ENCODE peak calls at places on chromosomes 6 and 20, in six cellular contexts. W, J, G, I, Q and D are unnamed samples.

GRCh38 chr6:21582651-21583050 is 10.9 kb upstream of the SOX4 start:
- DNase-seq in J (no peak), I (no peak), Q (no peak), G (no peak), W (no peak), D (no peak)

GRCh38 chr6:19554356-19555225 is 282.6 kb upstream of the ID4 start:
- DNase-seq in Q (no peak), W (no peak), J (no peak), G (no peak), I (no peak), D (no peak)

GRCh38 chr6:37018152-37019064 is 13.0 kb downstream of the FGD2 start:
- DNase-seq in W (peak), Q (peak), I (peak), G (peak), J (peak), D (peak)

GRCh38 chr20:61166324-61166723 is 85.7 kb upstream of the CDH4 start:
- DNase-seq in W (no peak), J (no peak), I (no peak), G (no peak), Q (no peak), D (no peak)

GRCh38 chr6:3277851-3278416 is 19.2 kb downstream of the PSMG4 start:
- DNase-seq in W (no peak), J (no peak), G (no peak), I (no peak), Q (no peak), D (no peak)

GRCh38 chr6:56513631-56514030 is 129.1 kb downstream of the DST start:
- DNase-seq in I (no peak), G (no peak), Q (no peak), W (no peak), J (no peak), D (no peak)

GRCh38 chr6:42627674-42628073 is 63.8 kb downstream of the UBR2 start:
- DNase-seq in G (no peak), Q (no peak), I (no peak), J (no peak), W (no peak), D (no peak)

GRCh38 chr6:16758163-16758975 is 2.9 kb downstream of the ATXN1 start:
- DNase-seq in J (no peak), G (no peak), W (no peak), I (no peak), Q (no peak), D (no peak)

GRCh38 chr6:136747538-136747937 is 44.7 kb downstream of the MAP3K5 start:
- DNase-seq in J (no peak), Q (no peak), G (no peak), I (no peak), W (no peak), D (no peak)

GRCh38 chr6:144377586-144377985 is 92.5 kb downstream of the UTRN start:
- DNase-seq in Q (no peak), W (no peak), I (no peak), J (no peak), G (no peak), D (no peak)

GRCh38 chr20:51095755-51096509 is 73.0 kb upstream of the KCNG1 start:
- DNase-seq in W (no peak), Q (no peak), I (no peak), J (no peak), G (no peak), D (no peak)

GRCh38 chr6:82507112-82507511 is 143.5 kb downstream of the TPBG start:
- DNase-seq in I (no peak), J (no peak), Q (no peak), W (no peak), G (no peak), D (no peak)

GRCh38 chr20:17693534-17694001 is 6.2 kb upstream of the BANF2 start:
- DNase-seq in J (no peak), I (no peak), G (no peak), Q (no peak), W (no peak), D (no peak)

GRCh38 chr6:2166717-2167116 is 78.7 kb downstream of the GMDS start:
- DNase-seq in G (no peak), I (no peak), J (no peak), Q (no peak), W (no peak), D (no peak)

GRCh38 chr6:45741437-45742166 is 274.1 kb downstream of the CLIC5 start:
- DNase-seq in J (peak), Q (no peak), W (no peak), G (no peak), I (no peak), D (no peak)

GRCh38 chr6:135750081-135750480 is 101.4 kb upstream of the PDE7B start:
- DNase-seq in Q (no peak), I (no peak), W (no peak), G (no peak), J (no peak), D (no peak)

GRCh38 chr6:36247691-36248090 is 22.2 kb upstream of the PNPLA1 start:
- DNase-seq in J (no peak), W (no peak), Q (no peak), G (no peak), I (no peak), D (no peak)

GRCh38 chr6:116366740-116367275 is 3.9 kb upstream of the DSE start:
- DNase-seq in W (no peak), G (no peak), Q (no peak), I (no peak), J (no peak), D (no peak)

GRCh38 chr6:117547688-117548621 is 54.4 kb downstream of the GOPC start:
- DNase-seq in W (peak), I (no peak), G (no peak), J (peak), Q (no peak), D (no peak)

GRCh38 chr6:42555477-42556457 is 8.1 kb upstream of the UBR2 start:
- DNase-seq in I (no peak), Q (no peak), J (no peak), W (no peak), G (no peak), D (no peak)

GRCh38 chr6:147689398-147689797 is 180.9 kb downstream of the SAMD5 start:
- DNase-seq in W (no peak), G (no peak), I (no peak), Q (no peak), J (no peak), D (no peak)

GRCh38 chr6:44486002-44486421 is 98.5 kb downstream of the CDC5L start:
- DNase-seq in J (no peak), W (no peak), I (no peak), G (no peak), Q (no peak), D (no peak)

GRCh38 chr6:144215402-144215931 is 65.2 kb downstream of the STX11 start:
- DNase-seq in I (no peak), G (peak), J (peak), Q (no peak), W (no peak), D (no peak)

GRCh38 chr6:70474751-70475150 is 61.4 kb downstream of the FAM135A start:
- DNase-seq in J (no peak), I (no peak), W (no peak), G (no peak), Q (no peak), D (no peak)

GRCh38 chr20:33568378-33569289 is 78.7 kb downstream of the CBFA2T2 start:
- DNase-seq in Q (no peak), W (no peak), I (no peak), G (no peak), J (no peak), D (no peak)